ENCODE peak calls at places on chromosomes 4 and X, in seven cellular contexts. A is activated naive CD8-positive, alpha-beta T cell treated with anti-CD3 and anti-CD28 coated beads, Interleukin-2, amount 50 U/mL, for 24 hours; N is GM12878; W is C1 segment of cervical spinal cord; C is NCI-H1092 treated with DMSO at 0.1 percent for 48 hours; B is NCI-H510A treated with DMSO at 0.1 percent for 48 hours; M is glutamatergic neuron. R is an unnamed sample.

GRCh38 chrX:129717902-129718301 is 20.9 kb upstream of the XPNPEP2 start:
- DNase-seq in B (no peak), C (no peak), W (no peak), M (no peak), N (no peak), A (no peak), R (no peak)

GRCh38 chr4:124953059-124953850 is 240.7 kb upstream of the ANKRD50 start:
- DNase-seq in B (no peak), N (no peak), A (no peak), C (no peak), W (no peak), M (no peak), R (no peak)

GRCh38 chr4:184169225-184169867 is 48.3 kb downstream of the ENPP6 start:
- DNase-seq in W (no peak), A (no peak), B (no peak), C (no peak), N (no peak), M (no peak), R (no peak)

GRCh38 chr4:64713256-64713840 is 304.1 kb upstream of the TECRL start:
- DNase-seq in N (no peak), A (no peak), B (peak), W (no peak), M (no peak), C (peak), R (no peak)

GRCh38 chr4:137387924-137388323 is 144.4 kb downstream of the PCDH18 start:
- DNase-seq in N (no peak), B (no peak), M (no peak), W (no peak), C (no peak), A (no peak), R (no peak)

GRCh38 chrX:65668362-65669310 is 1.2 kb downstream of the MSN start:
- DNase-seq in B (peak), W (peak), M (peak), N (peak), C (no peak), A (peak), R (no peak)

GRCh38 chrX:136626237-136626636 is 21.7 kb upstream of the CD40LG start:
- DNase-seq in M (no peak), C (no peak), A (no peak), W (no peak), N (peak), B (no peak), R (no peak)

GRCh38 chr4:22190855-22191254 is 242.3 kb upstream of the KCNIP4 start:
- DNase-seq in B (no peak), A (no peak), W (no peak), M (no peak), C (no peak), N (no peak), R (no peak)

GRCh38 chrX:154369453-154370299 is 4.8 kb downstream of the FLNA start:
- DNase-seq in A (peak), N (peak), C (no peak), B (peak), W (no peak), M (peak), R (peak)

GRCh38 chrX:105191878-105192277 is 28.6 kb downstream of the TEX13A start:
- DNase-seq in M (peak), N (no peak), W (no peak), B (peak), C (no peak), A (no peak), R (no peak)

GRCh38 chrX:140744085-140744484 is 34.5 kb downstream of the LINC00632 start:
- DNase-seq in N (no peak), A (no peak), W (no peak), B (no peak), M (no peak), C (no peak), R (no peak)

GRCh38 chr4:6270691-6271121 is 1.1 kb downstream of the WFS1 start:
- DNase-seq in A (no peak), B (no peak), W (no peak), C (no peak), N (no peak), M (no peak), R (no peak)